ENCODE peak calls at places on chromosome 18, in ten cellular contexts. P is PC-9, E is lower lobe of right lung, A is pancreas, N is fibroblast of pulmonary artery, S is kidney epithelial cell, O is foreskin fibroblast, X is HL-60, K is cardiac fibroblast, G is heart right ventricle. Y is an unnamed sample.

GRCh38 chr18:79523221-79523737 is 127.5 kb downstream of the NFATC1 start:
- DNase-seq in O (no peak), N (no peak), S (no peak), G (no peak), P (no peak), A (no peak), E (peak), K (no peak), X (no peak), Y (no peak)

GRCh38 chr18:394997-395383 is 105.5 kb downstream of the COLEC12 start:
- DNase-seq in E (no peak), X (no peak), S (peak), O (peak), K (peak), A (no peak), G (no peak), N (peak), P (no peak), Y (peak)

GRCh38 chr18:21740474-21740723 is 193 bp upstream of the MIB1 start:
- DNase-seq in G (peak), A (peak), O (peak), X (peak), S (no peak), P (peak), N (peak), K (peak), E (peak), Y (peak)

GRCh38 chr18:50312296-50313030 is 25.0 kb upstream of the CXXC1 start:
- DNase-seq in K (no peak), N (no peak), X (no peak), O (no peak), S (peak), E (no peak), P (no peak), A (no peak), G (no peak), Y (no peak)

GRCh38 chr18:47978603-47979002 is 48.1 kb upstream of the SMAD2 start:
- DNase-seq in X (no peak), G (no peak), K (no peak), A (no peak), O (no peak), N (no peak), S (no peak), P (no peak), E (no peak), Y (no peak)

GRCh38 chr18:27005589-27005988 is 140.1 kb upstream of the AQP4 start:
- DNase-seq in S (no peak), P (no peak), N (peak), O (peak), X (peak), E (no peak), G (no peak), A (no peak), K (peak), Y (no peak)

GRCh38 chr18:57813245-57813644 is 10.1 kb upstream of the ATP8B1 start:
- DNase-seq in N (peak), X (no peak), G (no peak), S (peak), K (peak), E (no peak), O (peak), A (no peak), P (no peak), Y (peak)

GRCh38 chr18:9771261-9771976 is 63.3 kb downstream of the RAB31 start:
- DNase-seq in X (peak), S (no peak), E (peak), N (peak), O (peak), A (peak), K (peak), G (peak), P (peak), Y (no peak)

GRCh38 chr18:31204169-31204568 is 41.5 kb upstream of the DSC1 start:
- DNase-seq in P (no peak), N (no peak), S (no peak), X (no peak), E (no peak), K (no peak), A (no peak), O (no peak), G (no peak), Y (no peak)

GRCh38 chr18:32707586-32707985 is 65.2 kb downstream of the KLHL14 start:
- DNase-seq in O (no peak), S (no peak), A (no peak), G (no peak), E (no peak), X (no peak), K (no peak), P (no peak), N (no peak), Y (peak)

GRCh38 chr18:76115580-76115979 is 379.5 kb downstream of the ZNF516 start:
- DNase-seq in O (no peak), X (no peak), S (no peak), A (no peak), E (no peak), K (no peak), N (no peak), P (no peak), G (no peak), Y (no peak)

GRCh38 chr18:24731981-24732380 is 271.5 kb downstream of the HRH4 start:
- DNase-seq in O (no peak), X (no peak), K (no peak), E (no peak), N (no peak), P (no peak), G (no peak), A (no peak), S (no peak), Y (no peak)

GRCh38 chr18:56036673-56037072 is 448.7 kb upstream of the TCF4 start:
- DNase-seq in N (peak), A (no peak), X (no peak), G (no peak), S (no peak), O (peak), P (no peak), E (no peak), K (peak), Y (no peak)

GRCh38 chr18:4060427-4061281 is 394.5 kb downstream of the DLGAP1 start:
- DNase-seq in X (peak), G (no peak), O (no peak), E (no peak), K (no peak), N (no peak), P (no peak), S (no peak), A (no peak), Y (no peak)

GRCh38 chr18:80189197-80189865 is 58.0 kb downstream of the PARD6G start:
- DNase-seq in P (no peak), A (no peak), K (no peak), O (no peak), G (no peak), S (no peak), N (no peak), E (no peak), X (no peak), Y (no peak)

GRCh38 chr18:10985689-10986088 is 163.7 kb downstream of the PIEZO2 start:
- DNase-seq in N (no peak), O (no peak), X (no peak), S (no peak), K (no peak), G (no peak), A (no peak), P (no peak), E (no peak), Y (no peak)

GRCh38 chr18:9643549-9643948 is 29.2 kb upstream of the PPP4R1 start:
- DNase-seq in K (peak), N (peak), O (peak), A (no peak), P (peak), E (no peak), X (no peak), S (peak), G (peak), Y (peak)

GRCh38 chr18:75045249-75045648 is 163.7 kb downstream of the PTGR3 start:
- DNase-seq in G (no peak), S (no peak), N (no peak), K (no peak), A (no peak), O (no peak), E (no peak), P (no peak), X (no peak), Y (no peak)

GRCh38 chr18:21257383-21257782 is 15.4 kb downstream of the GREB1L start:
- DNase-seq in A (no peak), S (no peak), E (no peak), N (peak), K (no peak), O (no peak), P (no peak), X (no peak), G (no peak), Y (peak)

GRCh38 chr18:79582978-79583377 is 96.6 kb upstream of the CTDP1 start:
- DNase-seq in N (no peak), E (peak), K (no peak), P (no peak), S (no peak), G (no peak), X (no peak), O (no peak), A (no peak), Y (no peak)

GRCh38 chr18:35998967-35999366 is 26.5 kb downstream of the RMP24 start:
- DNase-seq in S (no peak), A (no peak), N (peak), X (no peak), E (no peak), K (peak), O (peak), G (no peak), P (no peak), Y (no peak)

GRCh38 chr18:10751711-10752110 is 225.9 kb downstream of the NAPG start:
- DNase-seq in K (no peak), A (no peak), P (no peak), E (no peak), X (no peak), N (no peak), G (no peak), S (no peak), O (no peak), Y (no peak)

GRCh38 chr18:60570172-60570571 is 197.6 kb upstream of the MC4R start:
- DNase-seq in N (no peak), A (no peak), E (no peak), K (no peak), X (no peak), S (no peak), O (no peak), P (no peak), G (no peak), Y (no peak)

GRCh38 chr18:36085195-36085594 is 17.8 kb upstream of the RPRD1A start:
- DNase-seq in K (no peak), X (no peak), O (no peak), E (no peak), A (no peak), N (no peak), P (no peak), G (no peak), S (no peak), Y (no peak)

GRCh38 chr18:4394700-4395099 is 60.4 kb downstream of the DLGAP1 start:
- DNase-seq in A (no peak), P (no peak), E (no peak), N (no peak), S (no peak), K (no peak), O (no peak), G (no peak), X (no peak), Y (no peak)

GRCh38 chr18:29225351-29225750 is 1048.4 kb upstream of the CDH2 start:
- DNase-seq in P (no peak), N (peak), S (no peak), E (no peak), A (no peak), X (no peak), G (no peak), O (no peak), K (peak), Y (no peak)

GRCh38 chr18:1585881-1586488 is 681.3 kb downstream of the ADCYAP1 start:
- DNase-seq in N (peak), O (peak), S (peak), A (no peak), P (no peak), G (no peak), K (peak), X (peak), E (no peak), Y (no peak)

GRCh38 chr18:47799376-47799775 is 131.1 kb downstream of the SMAD2 start:
- DNase-seq in P (no peak), X (no peak), E (no peak), G (no peak), S (no peak), O (no peak), K (no peak), N (no peak), A (no peak), Y (no peak)

GRCh38 chr18:26487437-26487836 is 60.9 kb downstream of the KCTD1 start:
- DNase-seq in O (no peak), P (peak), N (peak), S (no peak), X (no peak), K (no peak), G (no peak), A (no peak), E (no peak), Y (no peak)

GRCh38 chr18:45958027-45958426 is 9.1 kb downstream of the EPG5 start:
- DNase-seq in S (no peak), A (no peak), P (no peak), G (no peak), E (no peak), K (no peak), O (no peak), X (no peak), N (no peak), Y (no peak)

GRCh38 chr18:45958730-45959129 is 8.4 kb downstream of the EPG5 start:
- DNase-seq in K (no peak), N (no peak), G (no peak), E (no peak), A (no peak), X (no peak), S (no peak), O (peak), P (no peak), Y (no peak)

GRCh38 chr18:45962461-45962860 is 4.7 kb downstream of the EPG5 start:
- DNase-seq in O (peak), N (peak), G (no peak), A (peak), P (no peak), X (peak), E (no peak), K (peak), S (peak), Y (peak)

GRCh38 chr18:45967007-45967706 is at the start of gene EPG5:
- DNase-seq in P (peak), G (peak), N (peak), K (peak), E (peak), X (peak), A (peak), O (peak), S (peak), Y (peak)

DNA sequence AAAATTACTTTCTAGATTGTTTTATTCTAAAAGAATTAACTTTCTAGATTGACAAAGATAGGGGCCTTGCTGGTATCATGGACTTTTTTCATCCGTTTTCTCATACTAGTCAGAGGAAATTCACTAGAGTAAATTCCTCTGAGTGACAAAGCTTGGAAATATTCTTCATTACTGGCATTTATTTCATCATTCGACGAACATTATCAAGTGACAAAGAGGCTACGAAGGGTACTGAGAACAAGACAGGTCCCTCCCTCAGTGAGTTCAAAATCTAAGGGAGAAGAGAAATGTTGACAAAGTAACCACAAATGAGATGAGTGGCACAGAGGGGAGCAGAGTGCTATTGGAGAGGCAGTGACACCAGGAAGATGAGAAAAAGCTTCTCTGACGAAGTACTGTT is 4.3 kb downstream of the EPG5 start:
- DNase-seq in S (peak), K (peak), O (peak), P (no peak), G (no peak), E (no peak), A (no peak), X (peak), N (peak), Y (no peak)
- H3K4me3 ChIP-seq in S (no peak), K (no peak), O (no peak), P (no peak), G (no peak), E (no peak), A (no peak), X (no peak), N (no peak), Y (no peak)

DNA sequence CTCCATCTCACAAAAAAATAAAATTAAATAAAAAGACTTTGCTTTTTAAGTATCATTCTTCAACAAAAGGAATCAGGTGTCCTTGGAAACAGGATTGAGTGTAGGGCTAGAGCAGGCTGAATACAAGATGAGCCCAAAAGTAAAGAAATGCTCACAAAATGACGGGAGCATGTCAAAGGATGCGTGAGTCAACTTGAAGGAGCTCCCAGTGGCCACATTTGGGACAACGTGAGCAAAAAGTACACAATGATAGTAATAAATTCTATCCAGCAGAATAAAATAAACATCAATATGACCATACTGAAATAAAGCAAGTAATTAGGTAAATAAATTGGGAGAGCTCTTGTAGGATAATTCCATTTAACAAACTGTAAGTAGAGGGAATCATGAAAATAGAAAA is 220.7 kb downstream of the PHLPP1 start:
- DNase-seq in A (no peak), K (no peak), N (no peak), S (no peak), E (no peak), P (no peak), X (no peak), O (no peak), G (no peak), Y (no peak)
- TF ChIP-seq CTCF in A (no peak), K (no peak), N (no peak), S (no peak), E (no peak), P (no peak), X (no peak), O (no peak), G (no peak), Y (no peak)

GRCh38 chr18:12656671-12657047 is 1.2 kb downstream of the SPIRE1 start:
- DNase-seq in G (no peak), X (no peak), K (peak), E (no peak), A (no peak), S (no peak), O (no peak), P (no peak), N (peak), Y (no peak)
- H3K4me3 ChIP-seq in G (peak), X (peak), K (peak), E (peak), A (peak), S (peak), O (peak), P (peak), N (peak), Y (peak)

GRCh38 chr18:54777118-54777791 is 51.0 kb upstream of the RAB27B start:
- DNase-seq in O (no peak), S (no peak), X (no peak), G (no peak), A (no peak), K (no peak), N (no peak), E (no peak), P (no peak), Y (no peak)

GRCh38 chr18:54774423-54774822 is 53.9 kb upstream of the RAB27B start:
- DNase-seq in O (peak), K (peak), A (no peak), N (peak), X (no peak), G (no peak), S (no peak), P (no peak), E (no peak), Y (peak)

GRCh38 chr18:54774971-54775665 is 53.2 kb upstream of the RAB27B start:
- DNase-seq in E (no peak), X (no peak), S (no peak), N (peak), P (no peak), O (peak), G (no peak), A (no peak), K (peak), Y (no peak)

GRCh38 chr18:54776282-54776977 is 51.8 kb upstream of the RAB27B start:
- DNase-seq in X (no peak), S (peak), K (peak), O (peak), N (peak), P (peak), G (no peak), E (no peak), A (no peak), Y (peak)

DNA sequence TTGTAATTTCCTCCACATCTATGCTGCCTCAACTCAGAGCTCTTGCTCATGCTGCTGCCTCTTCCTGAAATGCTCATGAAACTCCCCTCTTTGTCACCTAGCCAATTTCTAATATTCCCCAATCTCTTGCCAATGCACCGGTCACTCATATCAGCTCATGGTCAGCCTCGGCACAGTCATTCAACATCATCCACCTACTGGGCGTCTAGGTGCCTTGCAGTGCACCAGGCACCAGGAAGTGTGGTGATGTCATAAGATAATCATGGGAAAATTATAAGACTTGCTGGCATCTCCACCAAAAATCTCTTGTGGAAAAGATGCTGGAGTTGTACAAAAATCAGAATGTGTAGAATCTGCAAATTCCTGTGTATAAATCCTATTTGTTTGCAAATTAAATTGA is 52.6 kb upstream of the RAB27B start:
- DNase-seq in G (no peak), P (peak), E (no peak), N (peak), O (peak), X (no peak), K (peak), S (peak), A (peak), Y (peak)
- TF ChIP-seq CTCF in G (no peak), P (peak), E (no peak), N (peak), O (peak), X (no peak), K (peak), S (peak), A (no peak), Y (peak)